ENCODE peak calls at places on chromosome 3, in six cellular contexts. F is neural progenitor cell, H is LHCN-M2, E is ELF-1, I is SW 1271, R is NCI-H2081. K is an unnamed sample.

GRCh38 chr3:27680517-27681246 is 41.4 kb downstream of the EOMES start:
- DNase-seq in F (peak; percentile 83), H (no peak), E (peak; percentile 81), I (no peak), R (no peak), K (no peak)

GRCh38 chr3:188283347-188283746 is 129.4 kb downstream of the LPP start:
- DNase-seq in F (no peak), H (no peak), E (no peak), I (no peak), R (no peak), K (no peak)

GRCh38 chr3:39065197-39065596 is 13.4 kb downstream of the WDR48 start:
- DNase-seq in F (peak; percentile 69), H (peak; percentile 18), E (peak; percentile 57), I (peak; percentile 60), R (no peak), K (peak; percentile 82)

GRCh38 chr3:49238274-49239127 is 38.5 kb downstream of the C3orf62 start:
- DNase-seq in F (no peak), H (peak; percentile 32), E (peak; percentile 86), I (no peak), R (no peak), K (peak; percentile 94)

GRCh38 chr3:134652409-134652831 is 1.6 kb upstream of the KY start:
- DNase-seq in F (no peak), H (peak; percentile 47), E (no peak), I (no peak), R (no peak), K (no peak)

GRCh38 chr3:50316657-50317242 is 5.8 kb downstream of the HYAL2 start:
- DNase-seq in F (no peak), H (no peak), E (peak; percentile 78), I (peak; percentile 22), R (no peak), K (no peak)

GRCh38 chr3:63051920-63052319 is 176.7 kb upstream of the CADPS start:
- DNase-seq in F (peak; percentile 8), H (peak; percentile 12), E (peak; percentile 18), I (no peak), R (no peak), K (no peak)

GRCh38 chr3:60028243-60028642 is 978.4 kb upstream of the CFAP20DC start:
- DNase-seq in F (no peak), H (no peak), E (no peak), I (no peak), R (no peak), K (no peak)

GRCh38 chr3:81965696-81966095 is 204.3 kb upstream of the GBE1 start:
- DNase-seq in F (no peak), H (no peak), E (no peak), I (no peak), R (no peak), K (no peak)

GRCh38 chr3:13159890-13160289 is 86.7 kb upstream of the IQSEC1 start:
- DNase-seq in F (no peak), H (no peak), E (no peak), I (no peak), R (no peak), K (no peak)

GRCh38 chr3:108822167-108822897 is at the start of gene TRAT1:
- DNase-seq in F (no peak), H (no peak), E (no peak), I (no peak), R (no peak), K (no peak)

GRCh38 chr3:71087109-71088018 is 496.2 kb downstream of the FOXP1 start:
- DNase-seq in F (no peak), H (peak; percentile 80), E (no peak), I (no peak), R (no peak), K (no peak)

GRCh38 chr3:132135628-132136333 is 101.0 kb upstream of the CPNE4 start:
- DNase-seq in F (peak; percentile 20), H (peak; percentile 98), E (peak; percentile 74), I (peak; percentile 86), R (no peak), K (no peak)

GRCh38 chr3:188076176-188076575 is 77.8 kb upstream of the LPP start:
- DNase-seq in F (no peak), H (no peak), E (no peak), I (no peak), R (no peak), K (no peak)

GRCh38 chr3:42702982-42703694 is 540 bp upstream of the HHATL start:
- DNase-seq in F (no peak), H (no peak), E (no peak), I (no peak), R (no peak), K (no peak)

GRCh38 chr3:157498374-157498773 is 4.8 kb downstream of the VEPH1 start:
- DNase-seq in F (no peak), H (no peak), E (no peak), I (no peak), R (no peak), K (no peak)

GRCh38 chr3:29412117-29412516 is 131.2 kb downstream of the RBMS3 start:
- DNase-seq in F (no peak), H (no peak), E (no peak), I (no peak), R (no peak), K (peak; percentile 1)

GRCh38 chr3:190180268-190180667 is 59.6 kb upstream of the P3H2 start:
- DNase-seq in F (no peak), H (peak; percentile 35), E (no peak), I (no peak), R (no peak), K (no peak)

GRCh38 chr3:191094057-191094456 is 105.0 kb upstream of the OSTN start:
- DNase-seq in F (no peak), H (peak; percentile 86), E (no peak), I (no peak), R (no peak), K (no peak)

GRCh38 chr3:4906107-4906621 is 73.1 kb upstream of the BHLHE40 start:
- DNase-seq in F (peak; percentile 41), H (no peak), E (peak; percentile 50), I (no peak), R (peak; percentile 77), K (no peak)

GRCh38 chr3:110624571-110624970 is 447.0 kb upstream of the NECTIN3 start:
- DNase-seq in F (no peak), H (no peak), E (no peak), I (no peak), R (no peak), K (no peak)

GRCh38 chr3:67296039-67296892 is 298.2 kb downstream of the KBTBD8 start:
- DNase-seq in F (no peak), H (no peak), E (peak; percentile 23), I (no peak), R (no peak), K (no peak)

GRCh38 chr3:174035317-174035886 is 637.9 kb downstream of the NLGN1 start:
- DNase-seq in F (no peak), H (no peak), E (no peak), I (no peak), R (peak; percentile 92), K (no peak)

K was measured in KBM-7.